ENCODE peak calls at places on chromosomes 13 and 19, in eight cellular contexts. M is endodermal cell; U is GM23248; P is CD4-positive, alpha-beta T cell; I is HCT116; E is brain microvascular endothelial cell; W is tibial artery; V is upper lobe of right lung. Z is an unnamed sample.

GRCh38 chr13:113904411-113904810 is 40.5 kb upstream of the GAS6 start:
- DNase-seq in M (peak; percentile 81), U (peak; percentile 72), P (peak; percentile 20), I (no peak), E (no peak), W (peak; percentile 75), V (peak; percentile 66), Z (no peak)

GRCh38 chr19:5017235-5017634 is 48.3 kb downstream of the KDM4B start:
- DNase-seq in M (no peak), U (peak; percentile 23), P (no peak), I (no peak), E (no peak), W (no peak), V (no peak), Z (no peak)

GRCh38 chr19:5804516-5805464 is at the start of gene NRTN:
- DNase-seq in M (peak; percentile 84), U (no peak), P (no peak), I (no peak), E (no peak), W (no peak), V (peak; percentile 74), Z (no peak)

GRCh38 chr13:114110091-114110829 is 22.2 kb downstream of the RASA3 start:
- DNase-seq in M (peak; percentile 82), U (peak; percentile 42), P (peak; percentile 74), I (no peak), E (no peak), W (peak; percentile 66), V (peak; percentile 78), Z (peak; percentile 71)

GRCh38 chr13:112168771-112169170 is 101.8 kb downstream of the SOX1 start:
- DNase-seq in M (peak; percentile 27), U (no peak), P (no peak), I (no peak), E (no peak), W (no peak), V (peak; percentile 3), Z (no peak)

GRCh38 chr13:106523566-106523965 is 11.9 kb downstream of the EFNB2 start:
- DNase-seq in M (no peak), U (no peak), P (no peak), I (no peak), E (no peak), W (no peak), V (no peak), Z (no peak)

GRCh38 chr19:40633207-40633606 is 32.0 kb downstream of the LTBP4 start:
- DNase-seq in M (no peak), U (peak; percentile 55), P (no peak), I (no peak), E (peak; percentile 47), W (no peak), V (no peak), Z (no peak)

GRCh38 chr19:861756-862528 is 2.5 kb downstream of the CFD start:
- DNase-seq in M (peak; percentile 97), U (peak; percentile 50), P (peak; percentile 61), I (peak; percentile 63), E (no peak), W (no peak), V (peak; percentile 86), Z (no peak)

GRCh38 chr19:1449467-1450442 is at the start of gene APC2:
- DNase-seq in M (peak; percentile 89), U (peak; percentile 69), P (no peak), I (no peak), E (no peak), W (no peak), V (no peak), Z (no peak)

GRCh38 chr19:23507441-23507840 is 112.2 kb upstream of the ZNF91 start:
- DNase-seq in M (no peak), U (no peak), P (no peak), I (no peak), E (no peak), W (no peak), V (no peak), Z (no peak)

DNA sequence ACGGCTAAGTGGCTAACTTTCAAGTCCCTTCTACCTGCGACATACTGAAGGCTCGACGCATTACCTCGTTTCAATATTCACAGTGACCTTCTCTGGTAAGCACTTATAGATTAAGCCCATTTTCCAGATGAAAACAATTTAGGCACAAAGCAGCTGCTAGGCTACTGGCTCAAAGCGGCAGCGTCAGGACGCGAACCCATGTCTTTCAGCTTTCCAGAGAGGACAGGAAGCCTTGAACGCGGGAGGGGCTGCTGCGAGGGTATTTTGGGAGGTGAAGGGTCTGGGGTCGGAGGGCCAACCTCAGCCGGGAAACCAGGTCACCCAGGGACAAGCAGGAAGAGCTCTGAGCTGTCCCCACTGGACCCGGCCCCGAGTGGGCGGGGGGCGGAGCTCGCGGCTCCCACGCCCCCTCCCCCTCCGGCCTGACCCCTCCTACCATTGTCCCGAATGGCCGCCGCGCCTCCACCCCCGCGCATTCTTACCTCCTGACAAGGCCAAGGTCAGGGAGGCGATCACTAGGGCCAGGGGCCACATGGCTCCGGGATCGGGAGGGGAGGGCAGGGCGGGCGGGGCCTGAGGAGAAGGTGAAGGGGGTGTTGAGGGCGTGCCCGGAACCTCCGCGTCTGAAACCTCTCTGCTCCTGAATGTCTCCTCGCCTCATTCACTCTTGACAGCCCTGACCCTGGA is at the start of gene KLK13:
- DNase-seq in M (peak; percentile 88), U (peak; percentile 18), P (no peak), I (peak; percentile 7), E (no peak), W (no peak), V (peak; percentile 73), Z (no peak)
- H3K27ac ChIP-seq in M (no peak within 1 kb of the TSS), U (no peak within 1 kb of the TSS), P (no peak within 1 kb of the TSS), I (peak within 1 kb of the TSS; percentile 43), E (no peak within 1 kb of the TSS), W (no peak within 1 kb of the TSS), V (no peak within 1 kb of the TSS), Z (no peak within 1 kb of the TSS)

DNA sequence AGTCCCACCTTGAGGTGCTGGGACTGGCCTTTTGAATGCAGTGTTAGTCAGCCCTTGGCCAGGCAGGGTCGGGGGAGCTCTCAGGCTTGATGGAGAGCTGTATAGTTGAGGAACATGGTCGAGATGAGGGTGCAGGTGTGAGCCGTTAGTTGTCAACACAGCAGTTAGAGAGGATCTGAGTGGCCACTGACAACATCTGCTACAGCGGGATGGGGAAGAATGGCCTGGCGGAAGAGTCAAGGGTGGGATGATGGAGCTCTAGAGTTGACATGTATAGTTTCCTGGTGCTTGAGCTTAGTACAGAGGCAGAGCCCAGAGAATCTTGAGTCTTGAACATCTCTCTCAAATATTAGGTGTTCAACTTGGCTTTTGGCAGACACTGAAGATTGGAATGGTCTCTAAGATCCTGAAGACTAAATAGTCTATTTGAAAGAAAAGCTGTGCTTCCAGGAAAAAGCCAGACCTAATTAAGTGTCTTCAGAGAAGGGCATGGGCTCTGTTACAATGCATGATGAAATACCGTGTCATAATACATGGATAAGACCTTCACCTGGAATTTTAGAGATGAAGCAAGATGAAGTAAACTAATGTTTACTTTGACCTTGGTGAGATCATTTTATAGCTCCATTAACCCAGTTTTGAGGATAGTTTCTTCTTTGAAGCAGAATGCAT is 9.7 kb downstream of the PCCA start:
- DNase-seq in M (no peak), U (no peak), P (no peak), I (no peak), E (no peak), W (no peak), V (no peak), Z (no peak)
- H3K27ac ChIP-seq in M (no peak overlapping the region), U (no peak overlapping the region), P (no peak overlapping the region), I (no peak overlapping the region), E (no peak overlapping the region), W (no peak overlapping the region), V (no peak overlapping the region), Z (no peak overlapping the region)

DNA sequence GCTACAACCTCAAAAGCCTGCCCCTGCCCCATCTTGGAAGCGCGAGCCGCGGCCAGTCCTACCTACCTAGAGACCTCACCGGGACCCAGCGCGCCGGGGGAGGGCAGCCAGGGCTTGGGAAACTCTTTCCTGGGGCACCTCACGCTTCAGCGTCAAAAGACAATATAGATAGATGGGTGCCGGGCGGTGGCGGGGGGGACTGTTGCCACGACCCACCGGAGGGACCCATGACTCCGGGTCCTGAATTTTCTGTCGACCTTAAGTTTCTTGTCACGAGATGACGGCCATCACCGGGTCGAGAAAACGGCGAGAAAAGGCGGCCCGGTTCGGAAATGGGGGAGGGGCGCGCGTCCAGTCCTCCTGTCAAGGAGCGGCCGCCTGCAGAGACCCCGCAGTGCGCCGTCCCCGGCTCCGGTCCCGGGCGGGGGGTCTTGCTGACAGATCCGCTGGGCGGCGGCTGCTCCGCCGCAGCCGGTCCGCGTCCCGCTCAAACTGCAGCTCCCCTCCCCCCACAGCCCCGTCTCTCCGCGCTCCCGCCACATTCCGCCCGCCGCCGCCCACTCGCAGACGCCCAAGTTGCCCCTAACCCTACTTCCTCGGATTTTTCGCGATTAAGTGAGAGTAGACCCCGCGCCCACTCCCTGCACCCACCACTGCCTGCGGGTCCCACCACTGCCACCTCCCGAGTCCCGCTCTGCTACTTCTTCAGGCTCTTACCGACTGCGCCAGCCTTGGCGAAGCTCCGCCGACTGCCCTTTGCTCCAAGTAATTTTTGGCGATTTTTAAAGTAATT is 66.1 kb downstream of the KCNRG start:
- DNase-seq in M (peak; percentile 84), U (peak; percentile 59), P (peak; percentile 25), I (no peak), E (no peak), W (peak; percentile 80), V (peak; percentile 80), Z (peak; percentile 86)
- H3K27ac ChIP-seq in M (peak overlapping the region; percentile 95), U (peak overlapping the region; percentile 81), P (peak overlapping the region; percentile 77), I (peak overlapping the region; percentile 98), E (peak overlapping the region; percentile 85), W (peak overlapping the region; percentile 96), V (peak overlapping the region; percentile 82), Z (peak overlapping the region; percentile 75)

GRCh38 chr19:18387395-18387794 is 1.4 kb downstream of the GDF15 start:
- DNase-seq in M (no peak), U (no peak), P (no peak), I (no peak), E (no peak), W (no peak), V (no peak), Z (no peak)

GRCh38 chr19:18388328-18389094 is 2.6 kb downstream of the GDF15 start:
- DNase-seq in M (peak; percentile 96), U (peak; percentile 84), P (peak; percentile 58), I (no peak), E (no peak), W (peak; percentile 91), V (peak; percentile 91), Z (peak; percentile 96)

GRCh38 chr19:18385359-18385674 is 641 bp upstream of the GDF15 start:
- DNase-seq in M (no peak), U (no peak), P (no peak), I (no peak), E (no peak), W (no peak), V (no peak), Z (no peak)

GRCh38 chr19:18385675-18386542 is at the start of gene GDF15:
- DNase-seq in M (peak; percentile 92), U (peak; percentile 78), P (no peak), I (peak; percentile 90), E (peak; percentile 91), W (peak; percentile 84), V (peak; percentile 94), Z (peak; percentile 85)

DNA sequence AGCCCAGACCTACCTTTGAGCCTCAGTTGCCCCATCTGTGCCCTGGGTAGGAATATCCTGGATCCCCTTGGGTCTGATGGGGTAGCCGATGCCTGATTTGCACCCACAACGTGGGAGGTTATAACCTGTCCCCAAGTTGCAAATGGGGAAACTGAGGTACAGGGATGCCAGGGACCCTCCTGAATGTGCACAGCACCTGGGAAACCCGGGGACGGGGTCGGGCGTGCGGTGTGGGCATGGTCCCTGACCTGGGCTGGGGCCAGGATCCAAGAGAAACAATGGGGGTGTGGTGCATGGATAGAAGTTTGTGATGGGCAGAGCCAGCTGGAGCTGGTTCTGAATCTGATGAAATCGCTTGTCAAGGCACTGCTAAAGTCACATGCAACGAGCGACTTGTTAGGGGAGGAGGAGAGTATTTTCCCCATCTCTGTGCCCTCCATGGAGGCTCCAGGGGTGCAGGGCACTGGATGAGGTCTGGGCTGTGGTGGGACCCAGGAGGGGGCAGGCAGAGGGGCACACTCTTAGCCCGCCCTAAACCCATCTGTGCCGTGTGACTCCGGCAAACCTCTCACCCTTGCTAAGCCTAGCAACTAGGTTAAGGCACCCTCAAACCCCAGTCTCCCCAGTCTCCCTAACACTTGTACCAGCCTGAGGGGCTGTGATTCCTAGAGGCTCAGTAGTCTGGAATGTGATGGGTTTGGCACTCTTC is 739 bp downstream of the GDF15 start:
- DNase-seq in M (no peak), U (peak; percentile 77), P (no peak), I (no peak), E (no peak), W (no peak), V (no peak), Z (no peak)
- H3K27ac ChIP-seq in M (no peak overlapping the region), U (peak overlapping the region; percentile 54), P (no peak overlapping the region), I (peak overlapping the region; percentile 82), E (no peak overlapping the region), W (no peak overlapping the region), V (peak overlapping the region; percentile 68), Z (no peak overlapping the region)

Z was measured in aorta.